ENCODE peak calls at places on chromosomes 13 and 19, in four cellular contexts. A is activated effector memory CD4-positive, alpha-beta T cell treated with anti-CD3 and anti-CD28 coated beads, Interleukin-2, amount 50 U/mL, for 16 hours; L is caudate nucleus; E is endodermal cell. T is an unnamed sample.

GRCh38 chr13:100566543-100566942 is 22.0 kb downstream of the GGACT start:
- DNase-seq in E (no peak), L (no peak), A (no peak), T (no peak)

GRCh38 chr19:5138606-5139594 is 170.0 kb downstream of the KDM4B start:
- DNase-seq in L (no peak), A (peak), E (no peak), T (peak)

GRCh38 chr13:48175200-48175599 is 57.8 kb upstream of the ITM2B start:
- DNase-seq in A (no peak), E (no peak), L (no peak), T (no peak)

GRCh38 chr19:18225702-18226468 is at the start of gene PDE4C:
- DNase-seq in L (no peak), E (peak), A (no peak), T (no peak)

GRCh38 chr13:50948576-50948975 is 39.0 kb downstream of the RNASEH2B start:
- DNase-seq in A (no peak), L (no peak), E (no peak), T (no peak)

GRCh38 chr13:80873589-80873988 is 532.7 kb upstream of the SPRY2 start:
- DNase-seq in E (no peak), L (no peak), A (no peak), T (no peak)

GRCh38 chr13:20125129-20125782 is 35.6 kb downstream of the GJA3 start:
- DNase-seq in E (no peak), A (peak), L (peak), T (peak)

GRCh38 chr13:42981317-42981716 is 10.7 kb downstream of the EPSTI1 start:
- DNase-seq in E (no peak), L (no peak), A (no peak), T (peak)

GRCh38 chr13:23087884-23088283 is 92.9 kb upstream of the SGCG start:
- DNase-seq in E (peak), A (no peak), L (no peak), T (no peak)

GRCh38 chr13:107681611-107682010 is 533.7 kb downstream of the LIG4 start:
- DNase-seq in E (no peak), A (no peak), L (no peak), T (no peak)

GRCh38 chr13:113951246-113951999 is 22.5 kb downstream of the C13orf46 start:
- DNase-seq in E (peak), L (peak), A (peak), T (peak)

GRCh38 chr13:52848455-52849190 is at the start of gene PCDH8:
- DNase-seq in E (peak), L (peak), A (no peak), T (no peak)

GRCh38 chr19:8331263-8331840 is 10.1 kb downstream of the RPS28 start:
- DNase-seq in E (peak), L (no peak), A (no peak), T (no peak)

GRCh38 chr13:38415233-38415632 is 65.6 kb downstream of the UFM1 start:
- DNase-seq in E (no peak), L (no peak), A (no peak), T (no peak)

GRCh38 chr19:55156202-55157063 is 1.1 kb downstream of the TNNI3 start:
- DNase-seq in L (peak), E (peak), A (peak), T (no peak)

GRCh38 chr19:4639531-4640246 is 373 bp downstream of the TNFAIP8L1 start:
- DNase-seq in A (peak), L (no peak), E (no peak), T (no peak)

GRCh38 chr19:5080030-5080644 is 111.2 kb downstream of the KDM4B start:
- DNase-seq in L (no peak), A (no peak), E (no peak), T (no peak)

GRCh38 chr13:43143591-43143990 is 120.2 kb downstream of the DNAJC15 start:
- DNase-seq in L (no peak), E (no peak), A (no peak), T (no peak)

GRCh38 chr19:39156230-39156890 is 30.8 kb downstream of the PAK4 start:
- DNase-seq in L (no peak), A (no peak), E (no peak), T (no peak)

GRCh38 chr13:95296326-95296939 is 4.8 kb downstream of the ABCC4 start:
- DNase-seq in L (peak), A (peak), E (peak), T (no peak)

GRCh38 chr19:45403781-45404556 is 900 bp downstream of the PPP1R13L start:
- DNase-seq in E (peak), L (no peak), A (peak), T (peak)

GRCh38 chr19:48111280-48111679 is 663 bp upstream of the PLA2G4C start:
- DNase-seq in L (no peak), A (no peak), E (no peak), T (no peak)

GRCh38 chr19:6105444-6105843 is 4.9 kb downstream of the RFX2 start:
- DNase-seq in A (no peak), L (no peak), E (no peak), T (no peak)

GRCh38 chr19:4327252-4327876 is 11.3 kb downstream of the STAP2 start:
- DNase-seq in L (peak), E (peak), A (peak), T (no peak)

GRCh38 chr19:12092065-12092867 is 27.7 kb downstream of the ZNF844 start:
- DNase-seq in L (peak), E (peak), A (peak), T (peak)

GRCh38 chr13:59312776-59313175 is 851.0 kb downstream of the DIAPH3 start:
- DNase-seq in A (no peak), E (no peak), L (no peak), T (no peak)

GRCh38 chr13:33723772-33724435 is 94.0 kb upstream of the RFC3 start:
- DNase-seq in A (peak), E (peak), L (peak), T (peak)

GRCh38 chr19:40737102-40737644 is 13.1 kb downstream of the ACTMAP start:
- DNase-seq in A (no peak), E (no peak), L (no peak), T (no peak)

GRCh38 chr13:113106666-113107065 is 1.1 kb downstream of the F7 start:
- DNase-seq in E (no peak), L (no peak), A (no peak), T (no peak)

GRCh38 chr19:55014714-55015113 is 23.4 kb downstream of the GP6 start:
- DNase-seq in A (no peak), E (no peak), L (no peak), T (no peak)

GRCh38 chr13:40315416-40316064 is 350.9 kb downstream of the FOXO1 start:
- DNase-seq in E (no peak), L (no peak), A (peak), T (peak)

GRCh38 chr13:46962286-46962941 is 65.6 kb upstream of the HTR2A start:
- DNase-seq in L (no peak), E (no peak), A (no peak), T (peak)

GRCh38 chr13:77784531-77784930 is 87.0 kb downstream of the SLAIN1 start:
- DNase-seq in E (no peak), L (no peak), A (no peak), T (no peak)

GRCh38 chr13:30422056-30422914 is at the start of gene UBE2L5:
- DNase-seq in L (peak), A (peak), E (peak), T (no peak)

GRCh38 chr13:49560270-49561063 is 24.9 kb downstream of the RCBTB1 start:
- DNase-seq in L (no peak), E (peak), A (no peak), T (peak)

GRCh38 chr19:16168465-16169081 is 4.8 kb downstream of the CIB3 start:
- DNase-seq in A (no peak), E (no peak), L (no peak), T (no peak)

GRCh38 chr13:51221674-51222509 is at the start of gene FAM124A:
- DNase-seq in A (peak), E (peak), L (peak), T (no peak)

GRCh38 chr19:40269216-40269940 is 15.8 kb downstream of the AKT2 start:
- DNase-seq in A (no peak), E (no peak), L (no peak), T (no peak)